ENCODE peak calls at places on chromosomes 11 and 22, in eight cellular contexts. One of them, this sample, is unnamed.

GRCh38 chr11:31419669-31420068 is 50.0 kb downstream of the DNAJC24 start:
- DNase-seq in esophagus squamous epithelium: no peak
- DNase-seq in CD8-positive, alpha-beta T cell: no peak
- DNase-seq in colonic mucosa: no peak
- DNase-seq in Peyer's patch: no peak
- DNase-seq in glutamatergic neuron: no peak
- DNase-seq in CD4-positive, alpha-beta T cell: no peak
- DNase-seq in A549: no peak
- DNase-seq in this sample: no peak

GRCh38 chr11:90476442-90477007 is 253.7 kb upstream of the CHORDC1 start:
- DNase-seq in esophagus squamous epithelium: no peak
- DNase-seq in CD8-positive, alpha-beta T cell: no peak
- DNase-seq in colonic mucosa: no peak
- DNase-seq in Peyer's patch: no peak
- DNase-seq in glutamatergic neuron: peak
- DNase-seq in CD4-positive, alpha-beta T cell: no peak
- DNase-seq in A549: peak
- DNase-seq in this sample: peak

GRCh38 chr11:117725048-117725734 is 71.8 kb downstream of the DSCAML1 start:
- DNase-seq in esophagus squamous epithelium: no peak
- DNase-seq in CD8-positive, alpha-beta T cell: no peak
- DNase-seq in colonic mucosa: no peak
- DNase-seq in Peyer's patch: no peak
- DNase-seq in glutamatergic neuron: peak
- DNase-seq in CD4-positive, alpha-beta T cell: no peak
- DNase-seq in A549: no peak
- DNase-seq in this sample: no peak

GRCh38 chr11:7501251-7501650 is 12.5 kb upstream of the PPFIBP2 start:
- DNase-seq in esophagus squamous epithelium: no peak
- DNase-seq in CD8-positive, alpha-beta T cell: no peak
- DNase-seq in colonic mucosa: no peak
- DNase-seq in Peyer's patch: no peak
- DNase-seq in glutamatergic neuron: no peak
- DNase-seq in CD4-positive, alpha-beta T cell: no peak
- DNase-seq in A549: no peak
- DNase-seq in this sample: no peak

GRCh38 chr22:29872145-29872893 is 10.7 kb upstream of the MTMR3 start:
- DNase-seq in esophagus squamous epithelium: no peak
- DNase-seq in CD8-positive, alpha-beta T cell: no peak
- DNase-seq in colonic mucosa: no peak
- DNase-seq in Peyer's patch: no peak
- DNase-seq in glutamatergic neuron: no peak
- DNase-seq in CD4-positive, alpha-beta T cell: no peak
- DNase-seq in A549: no peak
- DNase-seq in this sample: no peak

GRCh38 chr11:110078923-110079544 is 14.2 kb upstream of the ZC3H12C start:
- DNase-seq in esophagus squamous epithelium: no peak
- DNase-seq in CD8-positive, alpha-beta T cell: no peak
- DNase-seq in colonic mucosa: no peak
- DNase-seq in Peyer's patch: no peak
- DNase-seq in glutamatergic neuron: no peak
- DNase-seq in CD4-positive, alpha-beta T cell: no peak
- DNase-seq in A549: no peak
- DNase-seq in this sample: no peak

GRCh38 chr11:115197031-115197430 is 307.2 kb downstream of the CADM1 start:
- DNase-seq in esophagus squamous epithelium: no peak
- DNase-seq in CD8-positive, alpha-beta T cell: no peak
- DNase-seq in colonic mucosa: no peak
- DNase-seq in Peyer's patch: no peak
- DNase-seq in glutamatergic neuron: no peak
- DNase-seq in CD4-positive, alpha-beta T cell: no peak
- DNase-seq in A549: no peak
- DNase-seq in this sample: no peak

GRCh38 chr11:119144825-119145476 is 3.9 kb upstream of the ABCG4 start:
- DNase-seq in esophagus squamous epithelium: no peak
- DNase-seq in CD8-positive, alpha-beta T cell: no peak
- DNase-seq in colonic mucosa: peak
- DNase-seq in Peyer's patch: peak
- DNase-seq in glutamatergic neuron: peak
- DNase-seq in CD4-positive, alpha-beta T cell: no peak
- DNase-seq in A549: peak
- DNase-seq in this sample: peak

GRCh38 chr11:115221461-115222069 is 282.6 kb downstream of the CADM1 start:
- DNase-seq in esophagus squamous epithelium: no peak
- DNase-seq in CD8-positive, alpha-beta T cell: no peak
- DNase-seq in colonic mucosa: no peak
- DNase-seq in Peyer's patch: no peak
- DNase-seq in glutamatergic neuron: no peak
- DNase-seq in CD4-positive, alpha-beta T cell: no peak
- DNase-seq in A549: no peak
- DNase-seq in this sample: no peak

GRCh38 chr11:12075822-12076821 is 34.3 kb upstream of the MICAL2 start:
- DNase-seq in esophagus squamous epithelium: no peak
- DNase-seq in CD8-positive, alpha-beta T cell: no peak
- DNase-seq in colonic mucosa: no peak
- DNase-seq in Peyer's patch: peak
- DNase-seq in glutamatergic neuron: no peak
- DNase-seq in CD4-positive, alpha-beta T cell: no peak
- DNase-seq in A549: peak
- DNase-seq in this sample: no peak

GRCh38 chr11:79062814-79063762 is 377.7 kb downstream of the TENM4 start:
- DNase-seq in esophagus squamous epithelium: no peak
- DNase-seq in CD8-positive, alpha-beta T cell: no peak
- DNase-seq in colonic mucosa: no peak
- DNase-seq in Peyer's patch: no peak
- DNase-seq in glutamatergic neuron: peak
- DNase-seq in CD4-positive, alpha-beta T cell: no peak
- DNase-seq in A549: peak
- DNase-seq in this sample: peak

GRCh38 chr11:128574576-128575011 is 12.8 kb downstream of the ETS1 start:
- DNase-seq in esophagus squamous epithelium: no peak
- DNase-seq in CD8-positive, alpha-beta T cell: no peak
- DNase-seq in colonic mucosa: no peak
- DNase-seq in Peyer's patch: no peak
- DNase-seq in glutamatergic neuron: no peak
- DNase-seq in CD4-positive, alpha-beta T cell: no peak
- DNase-seq in A549: no peak
- DNase-seq in this sample: no peak

GRCh38 chr11:47430524-47430923 is 4.3 kb upstream of the PSMC3 start:
- DNase-seq in esophagus squamous epithelium: no peak
- DNase-seq in CD8-positive, alpha-beta T cell: no peak
- DNase-seq in colonic mucosa: no peak
- DNase-seq in Peyer's patch: no peak
- DNase-seq in glutamatergic neuron: no peak
- DNase-seq in CD4-positive, alpha-beta T cell: no peak
- DNase-seq in A549: no peak
- DNase-seq in this sample: no peak

GRCh38 chr11:1819115-1819514 is 15.7 kb upstream of the SYT8 start:
- DNase-seq in esophagus squamous epithelium: no peak
- DNase-seq in CD8-positive, alpha-beta T cell: no peak
- DNase-seq in colonic mucosa: no peak
- DNase-seq in Peyer's patch: no peak
- DNase-seq in glutamatergic neuron: no peak
- DNase-seq in CD4-positive, alpha-beta T cell: no peak
- DNase-seq in A549: no peak
- DNase-seq in this sample: no peak

GRCh38 chr11:81819462-81819861 is 914.2 kb downstream of the FAM181B start:
- DNase-seq in esophagus squamous epithelium: no peak
- DNase-seq in CD8-positive, alpha-beta T cell: no peak
- DNase-seq in colonic mucosa: no peak
- DNase-seq in Peyer's patch: no peak
- DNase-seq in glutamatergic neuron: no peak
- DNase-seq in CD4-positive, alpha-beta T cell: no peak
- DNase-seq in A549: no peak
- DNase-seq in this sample: no peak

GRCh38 chr11:58628446-58628845 is 6.0 kb downstream of the CNTF start:
- DNase-seq in esophagus squamous epithelium: no peak
- DNase-seq in CD8-positive, alpha-beta T cell: no peak
- DNase-seq in colonic mucosa: no peak
- DNase-seq in Peyer's patch: no peak
- DNase-seq in glutamatergic neuron: no peak
- DNase-seq in CD4-positive, alpha-beta T cell: no peak
- DNase-seq in A549: no peak
- DNase-seq in this sample: no peak

GRCh38 chr11:62477927-62478326 is 59.1 kb downstream of the SCGB1A1 start:
- DNase-seq in esophagus squamous epithelium: no peak
- DNase-seq in CD8-positive, alpha-beta T cell: no peak
- DNase-seq in colonic mucosa: no peak
- DNase-seq in Peyer's patch: no peak
- DNase-seq in glutamatergic neuron: no peak
- DNase-seq in CD4-positive, alpha-beta T cell: no peak
- DNase-seq in A549: no peak
- DNase-seq in this sample: no peak

GRCh38 chr11:106156290-106156937 is 79.0 kb downstream of the AASDHPPT start:
- DNase-seq in esophagus squamous epithelium: no peak
- DNase-seq in CD8-positive, alpha-beta T cell: no peak
- DNase-seq in colonic mucosa: peak
- DNase-seq in Peyer's patch: peak
- DNase-seq in glutamatergic neuron: no peak
- DNase-seq in CD4-positive, alpha-beta T cell: no peak
- DNase-seq in A549: peak
- DNase-seq in this sample: peak

GRCh38 chr11:3644817-3645235 is at the start of gene ART1:
- DNase-seq in esophagus squamous epithelium: no peak
- DNase-seq in CD8-positive, alpha-beta T cell: no peak
- DNase-seq in colonic mucosa: no peak
- DNase-seq in Peyer's patch: no peak
- DNase-seq in glutamatergic neuron: no peak
- DNase-seq in CD4-positive, alpha-beta T cell: no peak
- DNase-seq in A549: peak
- DNase-seq in this sample: no peak

DNA sequence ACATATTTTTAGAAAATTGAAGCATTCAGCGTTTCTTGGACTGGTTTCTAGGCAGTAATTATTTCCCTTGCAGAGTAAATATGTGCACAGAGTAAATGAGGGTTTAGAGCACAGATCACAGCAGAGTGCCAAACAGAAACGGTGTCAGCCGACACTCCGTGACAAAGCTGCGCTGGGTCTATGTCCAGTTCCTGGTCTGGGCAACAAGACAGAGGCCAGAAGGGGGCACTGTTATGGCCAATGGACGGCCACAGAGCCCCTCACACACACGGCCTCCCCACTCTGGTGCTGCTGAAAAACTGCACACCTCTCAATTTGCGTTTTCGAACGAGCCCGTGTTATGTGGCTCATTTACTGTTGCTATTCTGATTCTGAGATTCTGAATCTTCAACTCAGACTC is 180.7 kb downstream of the MPPED1 start:
- DNase-seq in esophagus squamous epithelium: no peak
- DNase-seq in CD8-positive, alpha-beta T cell: no peak
- DNase-seq in colonic mucosa: no peak
- DNase-seq in Peyer's patch: no peak
- DNase-seq in glutamatergic neuron: peak
- DNase-seq in CD4-positive, alpha-beta T cell: no peak
- DNase-seq in A549: peak
- DNase-seq in this sample: peak
- TF ChIP-seq CTCF in esophagus squamous epithelium: no peak
- TF ChIP-seq CTCF in CD8-positive, alpha-beta T cell: no peak
- TF ChIP-seq CTCF in colonic mucosa: no peak
- TF ChIP-seq CTCF in Peyer's patch: no peak
- TF ChIP-seq CTCF in glutamatergic neuron: peak
- TF ChIP-seq CTCF in CD4-positive, alpha-beta T cell: no peak
- TF ChIP-seq CTCF in A549: no peak
- TF ChIP-seq CTCF in this sample: peak

GRCh38 chr11:101881586-101881985 is 33.2 kb upstream of the CEP126 start:
- DNase-seq in esophagus squamous epithelium: no peak
- DNase-seq in CD8-positive, alpha-beta T cell: no peak
- DNase-seq in colonic mucosa: no peak
- DNase-seq in Peyer's patch: no peak
- DNase-seq in glutamatergic neuron: no peak
- DNase-seq in CD4-positive, alpha-beta T cell: no peak
- DNase-seq in A549: no peak
- DNase-seq in this sample: no peak

GRCh38 chr11:101885631-101886030 is 29.2 kb upstream of the CEP126 start:
- DNase-seq in esophagus squamous epithelium: no peak
- DNase-seq in CD8-positive, alpha-beta T cell: no peak
- DNase-seq in colonic mucosa: no peak
- DNase-seq in Peyer's patch: no peak
- DNase-seq in glutamatergic neuron: no peak
- DNase-seq in CD4-positive, alpha-beta T cell: no peak
- DNase-seq in A549: no peak
- DNase-seq in this sample: no peak

GRCh38 chr11:101880208-101880607 is 34.6 kb upstream of the CEP126 start:
- DNase-seq in esophagus squamous epithelium: no peak
- DNase-seq in CD8-positive, alpha-beta T cell: no peak
- DNase-seq in colonic mucosa: no peak
- DNase-seq in Peyer's patch: no peak
- DNase-seq in glutamatergic neuron: no peak
- DNase-seq in CD4-positive, alpha-beta T cell: no peak
- DNase-seq in A549: peak
- DNase-seq in this sample: no peak
- TF ChIP-seq CTCF in esophagus squamous epithelium: no peak
- TF ChIP-seq CTCF in CD8-positive, alpha-beta T cell: no peak
- TF ChIP-seq CTCF in colonic mucosa: no peak
- TF ChIP-seq CTCF in Peyer's patch: peak
- TF ChIP-seq CTCF in glutamatergic neuron: peak
- TF ChIP-seq CTCF in CD4-positive, alpha-beta T cell: no peak
- TF ChIP-seq CTCF in A549: peak
- TF ChIP-seq CTCF in this sample: peak

DNA sequence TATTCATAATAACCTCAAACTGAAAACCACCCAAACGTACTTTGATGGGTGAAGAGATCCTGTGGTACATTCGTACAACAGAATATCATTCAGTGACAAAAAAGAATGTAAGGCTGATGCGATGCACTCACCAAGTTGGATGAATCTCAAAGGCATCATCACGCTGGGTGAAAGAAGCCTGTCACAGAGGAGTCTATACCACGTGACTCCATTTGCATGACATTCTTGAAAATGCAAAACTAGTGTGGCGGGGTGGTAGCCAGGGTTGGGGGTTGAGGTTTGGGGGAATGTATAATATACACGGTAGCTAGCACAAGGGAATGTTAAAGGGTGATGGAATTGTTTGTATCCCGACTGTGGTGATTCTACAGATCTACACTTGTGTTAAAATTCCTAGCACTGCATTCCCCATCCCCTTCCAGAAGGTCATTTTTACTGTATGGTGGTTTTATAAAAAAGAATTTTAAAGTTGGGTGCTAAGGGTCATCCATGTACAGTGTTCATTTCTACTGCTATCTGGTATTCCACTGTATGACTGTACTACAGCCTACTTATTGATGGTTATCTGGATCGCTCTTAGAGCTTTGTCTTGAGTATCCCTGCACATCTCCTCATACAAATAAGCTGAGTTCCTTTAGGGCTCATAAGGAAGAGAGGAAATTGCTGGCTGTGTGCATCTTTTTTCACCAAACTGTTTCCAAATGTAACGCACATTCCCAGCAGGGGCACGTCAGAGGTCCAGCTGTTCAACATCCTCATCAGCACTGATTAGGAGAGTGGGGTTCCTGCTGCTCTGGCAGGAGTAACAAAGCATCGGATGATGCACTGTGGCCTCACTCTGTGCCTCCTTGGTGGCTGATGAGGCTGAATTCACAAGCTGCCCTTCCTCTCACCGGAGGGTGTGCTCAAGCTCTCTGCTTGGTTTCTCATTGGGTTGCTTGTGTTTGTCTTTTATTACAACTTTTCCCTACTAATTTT is 35.2 kb upstream of the SLC25A1 start:
- DNase-seq in esophagus squamous epithelium: no peak
- DNase-seq in CD8-positive, alpha-beta T cell: no peak
- DNase-seq in colonic mucosa: no peak
- DNase-seq in Peyer's patch: no peak
- DNase-seq in glutamatergic neuron: no peak
- DNase-seq in CD4-positive, alpha-beta T cell: no peak
- DNase-seq in A549: no peak
- DNase-seq in this sample: no peak
- TF ChIP-seq CTCF in esophagus squamous epithelium: no peak
- TF ChIP-seq CTCF in CD8-positive, alpha-beta T cell: no peak
- TF ChIP-seq CTCF in colonic mucosa: no peak
- TF ChIP-seq CTCF in Peyer's patch: no peak
- TF ChIP-seq CTCF in glutamatergic neuron: no peak
- TF ChIP-seq CTCF in CD4-positive, alpha-beta T cell: no peak
- TF ChIP-seq CTCF in A549: no peak
- TF ChIP-seq CTCF in this sample: no peak

GRCh38 chr11:125925247-125925740 is 20.6 kb upstream of the VSIG10L2 start:
- DNase-seq in esophagus squamous epithelium: no peak
- DNase-seq in CD8-positive, alpha-beta T cell: no peak
- DNase-seq in colonic mucosa: peak
- DNase-seq in Peyer's patch: peak
- DNase-seq in glutamatergic neuron: no peak
- DNase-seq in CD4-positive, alpha-beta T cell: no peak
- DNase-seq in A549: no peak
- DNase-seq in this sample: no peak
- TF ChIP-seq CTCF in esophagus squamous epithelium: no peak
- TF ChIP-seq CTCF in CD8-positive, alpha-beta T cell: no peak
- TF ChIP-seq CTCF in colonic mucosa: no peak
- TF ChIP-seq CTCF in Peyer's patch: no peak
- TF ChIP-seq CTCF in glutamatergic neuron: no peak
- TF ChIP-seq CTCF in CD4-positive, alpha-beta T cell: no peak
- TF ChIP-seq CTCF in A549: no peak
- TF ChIP-seq CTCF in this sample: no peak

This sample was measured in neural crest cell.